ENCODE peak calls at places on chromosome 4, in eight cellular contexts. X is OCI-LY7, H is endodermal cell, C is testis, S is upper lobe of right lung, Q is heart left ventricle, Y is AG04450, U is HL-60. F is an unnamed sample.

GRCh38 chr4:144289687-144290433 is 149.3 kb upstream of the GYPA start:
- DNase-seq in X (no peak), Q (no peak), S (no peak), U (no peak), C (no peak), Y (no peak), H (no peak), F (no peak)

GRCh38 chr4:82099863-82100579 is 273.8 kb downstream of the HNRNPD start:
- DNase-seq in H (no peak), U (no peak), Q (no peak), C (no peak), Y (no peak), X (no peak), S (no peak), F (no peak)

GRCh38 chr4:139988863-139989765 is 164.9 kb downstream of the MAML3 start:
- DNase-seq in H (peak; percentile 75), U (no peak), X (no peak), Q (peak; percentile 68), S (no peak), Y (peak; percentile 78), C (no peak), F (no peak)

GRCh38 chr4:173009129-173009823 is 159.3 kb upstream of the GALNT7 start:
- DNase-seq in H (no peak), U (no peak), X (no peak), Y (no peak), C (no peak), S (no peak), Q (no peak), F (no peak)

GRCh38 chr4:13522282-13523104 is 21.8 kb downstream of the NKX3-2 start:
- DNase-seq in S (peak; percentile 57), C (no peak), Q (no peak), H (peak; percentile 75), U (no peak), Y (no peak), X (no peak), F (no peak)

GRCh38 chr4:84167579-84167978 is 331.5 kb downstream of the NKX6-1 start:
- DNase-seq in U (no peak), H (peak; percentile 77), Q (no peak), Y (no peak), C (no peak), X (no peak), S (no peak), F (no peak)

GRCh38 chr4:155966661-155967060 is 13.0 kb upstream of the CTSO start:
- DNase-seq in Y (no peak), S (no peak), Q (no peak), C (no peak), X (no peak), H (no peak), U (no peak), F (no peak)

GRCh38 chr4:13783800-13784411 is 156.4 kb upstream of the BOD1L1 start:
- DNase-seq in S (no peak), Y (no peak), C (peak; percentile 86), X (no peak), Q (no peak), H (no peak), U (no peak), F (no peak)

GRCh38 chr4:173211838-173212237 is 43.2 kb downstream of the GALNT7 start:
- DNase-seq in X (no peak), Q (no peak), H (no peak), S (no peak), U (no peak), C (no peak), Y (no peak), F (no peak)

GRCh38 chr4:150579591-150580234 is 2.2 kb upstream of the MAB21L2 start:
- DNase-seq in Y (no peak), Q (peak; percentile 29), H (peak; percentile 79), S (no peak), C (peak; percentile 22), X (no peak), U (no peak), F (peak; percentile 22)

GRCh38 chr4:186134254-186134653 is 29.8 kb downstream of the FAM149A start:
- DNase-seq in Q (no peak), X (no peak), C (no peak), S (no peak), U (no peak), Y (no peak), H (no peak), F (no peak)

GRCh38 chr4:137422666-137423065 is 109.6 kb downstream of the PCDH18 start:
- DNase-seq in C (no peak), Y (no peak), S (no peak), X (no peak), Q (no peak), H (no peak), U (no peak), F (no peak)
- H3K27ac ChIP-seq in C (no peak overlapping the region), Y (no peak overlapping the region), S (no peak overlapping the region), X (no peak overlapping the region), Q (no peak overlapping the region), H (no peak overlapping the region), U (no peak overlapping the region), F (no peak overlapping the region)

GRCh38 chr4:8940792-8941491 is 69.3 kb upstream of the HMX1 start:
- DNase-seq in Y (no peak), C (no peak), H (peak; percentile 73), X (no peak), S (no peak), U (no peak), Q (no peak), F (no peak)
- TF ChIP-seq CTCF in Y (no peak), C (no peak), H (peak; percentile 67), X (peak; percentile 24), S (no peak), U (no peak), Q (no peak), F (no peak)

DNA sequence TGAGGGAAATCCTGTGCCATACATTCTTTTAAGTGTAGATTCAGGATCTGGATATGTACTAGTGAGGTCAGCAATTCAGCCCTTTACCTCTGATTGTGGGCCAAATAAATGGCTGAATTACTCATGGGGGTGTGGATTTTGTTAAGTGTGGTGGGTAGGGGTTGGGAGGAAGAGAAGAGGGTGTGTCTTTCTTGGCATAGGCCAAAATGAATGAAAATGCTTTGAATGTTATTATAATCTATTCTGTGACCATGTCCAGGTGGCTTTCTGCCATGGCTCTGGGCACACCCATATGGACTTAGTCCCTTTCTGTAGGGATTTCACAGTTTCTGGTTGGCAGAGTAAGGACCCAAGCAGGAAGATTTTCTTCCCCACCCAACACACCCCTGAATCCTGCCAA is 244.3 kb downstream of the CBR4 start:
- DNase-seq in X (no peak), S (no peak), H (no peak), U (no peak), Y (no peak), C (no peak), Q (peak; percentile 75), F (peak; percentile 31)
- H3K27ac ChIP-seq in X (no peak overlapping the region), S (peak overlapping the region; percentile 20), H (no peak overlapping the region), U (no peak overlapping the region), Y (no peak overlapping the region), C (no peak overlapping the region), Q (peak overlapping the region; percentile 56), F (peak overlapping the region; percentile 56)

GRCh38 chr4:182555997-182556418 is 312.8 kb downstream of the TENM3 start:
- DNase-seq in Y (peak; percentile 85), S (no peak), C (no peak), Q (no peak), U (no peak), X (no peak), H (peak; percentile 66), F (no peak)

GRCh38 chr4:182556576-182556975 is 313.4 kb downstream of the TENM3 start:
- DNase-seq in X (no peak), C (no peak), Y (peak; percentile 38), Q (no peak), S (no peak), U (no peak), H (no peak), F (no peak)

GRCh38 chr4:182554736-182555135 is 311.5 kb downstream of the TENM3 start:
- DNase-seq in U (no peak), Y (no peak), C (no peak), Q (no peak), X (no peak), S (no peak), H (no peak), F (no peak)

GRCh38 chr4:182549386-182549785 is 306.2 kb downstream of the TENM3 start:
- DNase-seq in S (no peak), X (no peak), C (no peak), U (no peak), H (no peak), Q (no peak), Y (no peak), F (no peak)

DNA sequence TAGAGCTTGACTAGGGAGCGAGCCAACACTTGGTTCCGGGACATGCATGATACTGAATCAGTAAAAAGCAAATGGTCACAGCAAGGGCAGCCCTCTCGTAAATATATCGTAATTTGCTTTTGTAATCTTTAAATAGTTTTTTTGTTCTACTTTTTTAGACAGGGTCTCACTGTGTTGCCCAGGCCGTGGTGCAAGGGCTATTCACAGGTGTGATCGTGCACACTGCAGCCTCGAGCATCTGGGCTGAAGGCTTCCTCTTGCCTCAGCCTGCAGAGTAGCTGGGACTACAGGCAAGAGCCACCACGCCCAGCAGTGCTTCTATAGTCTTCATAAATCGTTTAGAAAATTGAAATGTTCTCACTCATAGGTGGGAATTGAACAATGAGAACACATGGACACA is 309.7 kb downstream of the TENM3 start:
- DNase-seq in H (no peak), C (no peak), S (no peak), X (no peak), Y (no peak), U (no peak), Q (no peak), F (no peak)
- TF ChIP-seq CTCF in H (no peak), C (no peak), S (no peak), X (no peak), Y (no peak), U (no peak), Q (no peak), F (no peak)

DNA sequence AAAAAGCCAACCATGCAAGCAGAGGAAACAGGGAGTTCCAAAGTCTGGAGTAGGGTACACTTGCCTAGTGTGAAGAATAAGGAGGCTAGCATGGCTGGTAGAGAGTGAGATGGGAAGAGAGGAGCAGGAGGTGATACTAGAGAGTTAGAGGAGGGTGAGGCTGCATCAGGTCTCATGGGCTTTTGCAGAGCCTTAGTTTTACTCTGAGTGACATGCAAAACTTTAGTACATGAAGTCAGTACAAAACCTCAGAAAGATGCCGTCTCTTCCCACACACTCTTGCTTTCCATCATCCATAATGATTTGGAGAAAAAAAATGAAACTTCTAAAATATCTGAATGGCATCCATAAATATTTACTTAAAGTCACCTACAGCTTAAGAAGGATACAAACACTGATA is 5.0 kb downstream of the OPRPN start:
- DNase-seq in Y (no peak), H (no peak), C (no peak), X (no peak), U (no peak), Q (no peak), S (no peak), F (no peak)
- H3K27ac ChIP-seq in Y (no peak overlapping the region), H (no peak overlapping the region), C (no peak overlapping the region), X (no peak overlapping the region), U (no peak overlapping the region), Q (no peak overlapping the region), S (no peak overlapping the region), F (no peak overlapping the region)

GRCh38 chr4:169045862-169046584 is 36.0 kb upstream of the CBR4 start:
- DNase-seq in Q (no peak), X (no peak), H (peak; percentile 62), Y (no peak), C (no peak), U (no peak), S (no peak), F (no peak)
- TF ChIP-seq CTCF in Q (peak; percentile 23), X (no peak), H (peak; percentile 75), Y (no peak), C (no peak), U (no peak), S (no peak), F (no peak)

F was measured in heart right ventricle.